ENCODE peak calls at places on chromosome 1, in six cellular contexts. One of them, this sample, is unnamed.
A peak's percentile ranks its signal among the peaks of the same experiment; 100 is the strongest.

GRCh38 chr1:4652631-4653327 is 1.6 kb upstream of the AJAP1 start:
- DNase-seq in activated CD8-positive, alpha-beta memory T cell treated with anti-CD3 and anti-CD28 coated beads, Interleukin-2, amount 10 ng/mL, durations not matched to agents 7 days and 5 days: peak; percentile 60
- DNase-seq in stimulated activated CD4-positive, alpha-beta T cell treated with anti-CD3 and anti-CD28 coated beads, Interleukin-4, amount 100 ng/mL, for 48 hours: peak; percentile 43
- DNase-seq in Peyer's patch: peak; percentile 58
- DNase-seq in psoas muscle: peak; percentile 74
- DNase-seq in GM12878: no peak
- DNase-seq in this sample: peak; percentile 84

GRCh38 chr1:8941906-8942305 is 3.8 kb upstream of the CA6 start:
- DNase-seq in activated CD8-positive, alpha-beta memory T cell treated with anti-CD3 and anti-CD28 coated beads, Interleukin-2, amount 10 ng/mL, durations not matched to agents 7 days and 5 days: no peak
- DNase-seq in stimulated activated CD4-positive, alpha-beta T cell treated with anti-CD3 and anti-CD28 coated beads, Interleukin-4, amount 100 ng/mL, for 48 hours: no peak
- DNase-seq in Peyer's patch: no peak
- DNase-seq in psoas muscle: no peak
- DNase-seq in GM12878: no peak
- DNase-seq in this sample: no peak

GRCh38 chr1:113987259-113987658 is 8.0 kb downstream of the OLFML3 start:
- DNase-seq in activated CD8-positive, alpha-beta memory T cell treated with anti-CD3 and anti-CD28 coated beads, Interleukin-2, amount 10 ng/mL, durations not matched to agents 7 days and 5 days: no peak
- DNase-seq in stimulated activated CD4-positive, alpha-beta T cell treated with anti-CD3 and anti-CD28 coated beads, Interleukin-4, amount 100 ng/mL, for 48 hours: no peak
- DNase-seq in Peyer's patch: no peak
- DNase-seq in psoas muscle: no peak
- DNase-seq in GM12878: no peak
- DNase-seq in this sample: no peak

GRCh38 chr1:115261511-115261910 is 76.5 kb downstream of the NGF start:
- DNase-seq in activated CD8-positive, alpha-beta memory T cell treated with anti-CD3 and anti-CD28 coated beads, Interleukin-2, amount 10 ng/mL, durations not matched to agents 7 days and 5 days: no peak
- DNase-seq in stimulated activated CD4-positive, alpha-beta T cell treated with anti-CD3 and anti-CD28 coated beads, Interleukin-4, amount 100 ng/mL, for 48 hours: no peak
- DNase-seq in Peyer's patch: no peak
- DNase-seq in psoas muscle: no peak
- DNase-seq in GM12878: no peak
- DNase-seq in this sample: no peak

GRCh38 chr1:219790834-219791615 is 137.3 kb downstream of the SLC30A10 start:
- DNase-seq in activated CD8-positive, alpha-beta memory T cell treated with anti-CD3 and anti-CD28 coated beads, Interleukin-2, amount 10 ng/mL, durations not matched to agents 7 days and 5 days: no peak
- DNase-seq in stimulated activated CD4-positive, alpha-beta T cell treated with anti-CD3 and anti-CD28 coated beads, Interleukin-4, amount 100 ng/mL, for 48 hours: no peak
- DNase-seq in Peyer's patch: no peak
- DNase-seq in psoas muscle: no peak
- DNase-seq in GM12878: no peak
- DNase-seq in this sample: no peak

GRCh38 chr1:214739621-214740238 is 136.7 kb downstream of the CENPF start:
- DNase-seq in activated CD8-positive, alpha-beta memory T cell treated with anti-CD3 and anti-CD28 coated beads, Interleukin-2, amount 10 ng/mL, durations not matched to agents 7 days and 5 days: no peak
- DNase-seq in stimulated activated CD4-positive, alpha-beta T cell treated with anti-CD3 and anti-CD28 coated beads, Interleukin-4, amount 100 ng/mL, for 48 hours: no peak
- DNase-seq in Peyer's patch: no peak
- DNase-seq in psoas muscle: no peak
- DNase-seq in GM12878: no peak
- DNase-seq in this sample: no peak

GRCh38 chr1:87673748-87674147 is 345.1 kb downstream of the LMO4 start:
- DNase-seq in activated CD8-positive, alpha-beta memory T cell treated with anti-CD3 and anti-CD28 coated beads, Interleukin-2, amount 10 ng/mL, durations not matched to agents 7 days and 5 days: no peak
- DNase-seq in stimulated activated CD4-positive, alpha-beta T cell treated with anti-CD3 and anti-CD28 coated beads, Interleukin-4, amount 100 ng/mL, for 48 hours: no peak
- DNase-seq in Peyer's patch: no peak
- DNase-seq in psoas muscle: no peak
- DNase-seq in GM12878: no peak
- DNase-seq in this sample: no peak

GRCh38 chr1:46413596-46413985 is 19.5 kb downstream of the FAAH start:
- DNase-seq in activated CD8-positive, alpha-beta memory T cell treated with anti-CD3 and anti-CD28 coated beads, Interleukin-2, amount 10 ng/mL, durations not matched to agents 7 days and 5 days: peak; percentile 69
- DNase-seq in stimulated activated CD4-positive, alpha-beta T cell treated with anti-CD3 and anti-CD28 coated beads, Interleukin-4, amount 100 ng/mL, for 48 hours: peak; percentile 4
- DNase-seq in Peyer's patch: no peak
- DNase-seq in psoas muscle: peak; percentile 41
- DNase-seq in GM12878: no peak
- DNase-seq in this sample: peak; percentile 67